ENCODE peak calls at places on chromosomes 13 and 19, in nine cellular contexts. B is fibroblast of pulmonary artery; G is mesothelial cell of epicardium; U is hepatocyte; W is SHP77 treated with DMSO at 0.1 percent for 48 hours; P is NCI-H1694; K is neural crest cell; R is activated naive CD4-positive, alpha-beta T cell treated with Interleukin-2 at 50 U/mL for 16 hours; F is NK-92 treated with Interleukin-12 subunit alpha and Interleukin-12 subunit beta, amount 100 ng/mL, for 24 hours. Z is an unnamed sample.

GRCh38 chr13:95463516-95463915 is 89.0 kb upstream of the CLDN10 start:
- DNase-seq in B (peak), G (no peak), U (no peak), W (no peak), P (no peak), K (no peak), R (no peak), F (no peak), Z (no peak)

GRCh38 chr19:31733591-31733990 is 384.4 kb upstream of the TSHZ3 start:
- DNase-seq in B (no peak), G (no peak), U (no peak), W (no peak), P (no peak), K (no peak), R (no peak), F (no peak), Z (no peak)

GRCh38 chr19:19554074-19555023 is 16.3 kb downstream of the CILP2 start:
- DNase-seq in B (peak), G (no peak), U (peak), W (no peak), P (no peak), K (peak), R (peak), F (peak), Z (peak)

GRCh38 chr19:52453324-52454094 is at the start of gene ZNF578:
- DNase-seq in B (peak), G (no peak), U (no peak), W (no peak), P (no peak), K (no peak), R (peak), F (no peak), Z (peak)

GRCh38 chr13:21014139-21014665 is 47.2 kb downstream of the LATS2 start:
- DNase-seq in B (no peak), G (no peak), U (peak), W (no peak), P (no peak), K (no peak), R (no peak), F (no peak), Z (peak)

GRCh38 chr19:38517321-38517720 is 83.8 kb downstream of the RYR1 start:
- DNase-seq in B (no peak), G (no peak), U (no peak), W (no peak), P (no peak), K (no peak), R (no peak), F (no peak), Z (no peak)

GRCh38 chr19:29106353-29106885 is 106.5 kb downstream of the UQCRFS1 start:
- DNase-seq in B (no peak), G (no peak), U (no peak), W (no peak), P (no peak), K (no peak), R (no peak), F (no peak), Z (no peak)

GRCh38 chr19:10000171-10000826 is 10.0 kb downstream of the COL5A3 start:
- DNase-seq in B (peak), G (peak), U (peak), W (no peak), P (no peak), K (peak), R (peak), F (peak), Z (peak)

GRCh38 chr19:40599331-40600085 is 1.7 kb upstream of the LTBP4 start:
- DNase-seq in B (no peak), G (no peak), U (no peak), W (no peak), P (peak), K (no peak), R (peak), F (no peak), Z (peak)

GRCh38 chr13:77388944-77389616 is 62.2 kb upstream of the MYCBP2 start:
- DNase-seq in B (no peak), G (no peak), U (no peak), W (no peak), P (no peak), K (no peak), R (peak), F (no peak), Z (no peak)